ENCODE peak calls at places on chromosomes 16 and 17, in seven cellular contexts. One of them, this sample, is unnamed.

GRCh38 chr16:19700319-19700781 is 17.7 kb downstream of the KNOP1 start:
- DNase-seq in naive thymus-derived CD4-positive, alpha-beta T cell: no peak
- DNase-seq in sigmoid colon: no peak
- DNase-seq in gastrocnemius medialis: no peak
- DNase-seq in tibial artery: no peak
- DNase-seq in skeletal muscle cell: no peak
- DNase-seq in lower lobe of right lung: no peak
- DNase-seq in this sample: no peak

GRCh38 chr17:4934173-4934979 is 2.3 kb downstream of the GP1BA start:
- DNase-seq in sigmoid colon: no peak
- DNase-seq in lower lobe of right lung: no peak
- DNase-seq in tibial artery: no peak
- DNase-seq in gastrocnemius medialis: no peak
- DNase-seq in naive thymus-derived CD4-positive, alpha-beta T cell: no peak
- DNase-seq in skeletal muscle cell: no peak
- DNase-seq in this sample: peak

GRCh38 chr17:38982858-38983746 is 15.9 kb upstream of the FBXO47 start:
- DNase-seq in naive thymus-derived CD4-positive, alpha-beta T cell: no peak
- DNase-seq in sigmoid colon: peak
- DNase-seq in skeletal muscle cell: no peak
- DNase-seq in gastrocnemius medialis: no peak
- DNase-seq in tibial artery: no peak
- DNase-seq in lower lobe of right lung: no peak
- DNase-seq in this sample: peak

GRCh38 chr17:16435951-16436886 is 20.8 kb downstream of the TRPV2 start:
- DNase-seq in sigmoid colon: no peak
- DNase-seq in naive thymus-derived CD4-positive, alpha-beta T cell: no peak
- DNase-seq in gastrocnemius medialis: no peak
- DNase-seq in lower lobe of right lung: no peak
- DNase-seq in skeletal muscle cell: no peak
- DNase-seq in tibial artery: no peak
- DNase-seq in this sample: no peak

GRCh38 chr16:89330177-89330856 is 112.8 kb downstream of the ZNF778 start:
- DNase-seq in gastrocnemius medialis: peak
- DNase-seq in tibial artery: no peak
- DNase-seq in naive thymus-derived CD4-positive, alpha-beta T cell: no peak
- DNase-seq in skeletal muscle cell: no peak
- DNase-seq in sigmoid colon: no peak
- DNase-seq in lower lobe of right lung: peak
- DNase-seq in this sample: peak

GRCh38 chr16:4772351-4772750 is 5.4 kb upstream of the ZNF500 start:
- DNase-seq in sigmoid colon: no peak
- DNase-seq in lower lobe of right lung: no peak
- DNase-seq in tibial artery: no peak
- DNase-seq in skeletal muscle cell: no peak
- DNase-seq in naive thymus-derived CD4-positive, alpha-beta T cell: no peak
- DNase-seq in gastrocnemius medialis: no peak
- DNase-seq in this sample: no peak

GRCh38 chr16:31513126-31513525 is 4.9 kb upstream of the RUSF1 start:
- DNase-seq in naive thymus-derived CD4-positive, alpha-beta T cell: no peak
- DNase-seq in tibial artery: no peak
- DNase-seq in sigmoid colon: no peak
- DNase-seq in lower lobe of right lung: no peak
- DNase-seq in gastrocnemius medialis: no peak
- DNase-seq in skeletal muscle cell: peak
- DNase-seq in this sample: no peak

GRCh38 chr17:55717898-55718735 is 4.5 kb downstream of the TMEM100 start:
- DNase-seq in tibial artery: peak
- DNase-seq in lower lobe of right lung: peak
- DNase-seq in skeletal muscle cell: no peak
- DNase-seq in sigmoid colon: peak
- DNase-seq in gastrocnemius medialis: peak
- DNase-seq in naive thymus-derived CD4-positive, alpha-beta T cell: peak
- DNase-seq in this sample: peak

GRCh38 chr16:81005644-81006471 is 827 bp downstream of the CMC2 start:
- DNase-seq in tibial artery: no peak
- DNase-seq in sigmoid colon: no peak
- DNase-seq in lower lobe of right lung: no peak
- DNase-seq in skeletal muscle cell: no peak
- DNase-seq in gastrocnemius medialis: no peak
- DNase-seq in naive thymus-derived CD4-positive, alpha-beta T cell: no peak
- DNase-seq in this sample: peak

GRCh38 chr17:15404116-15404730 is 62.8 kb upstream of the TEKT3 start:
- DNase-seq in gastrocnemius medialis: no peak
- DNase-seq in lower lobe of right lung: no peak
- DNase-seq in naive thymus-derived CD4-positive, alpha-beta T cell: no peak
- DNase-seq in tibial artery: no peak
- DNase-seq in skeletal muscle cell: peak
- DNase-seq in sigmoid colon: no peak
- DNase-seq in this sample: no peak

GRCh38 chr17:63740464-63741181 is 976 bp downstream of the STRADA start:
- DNase-seq in gastrocnemius medialis: no peak
- DNase-seq in skeletal muscle cell: no peak
- DNase-seq in lower lobe of right lung: no peak
- DNase-seq in tibial artery: no peak
- DNase-seq in sigmoid colon: no peak
- DNase-seq in naive thymus-derived CD4-positive, alpha-beta T cell: no peak
- DNase-seq in this sample: peak

GRCh38 chr16:88447881-88448280 is 5.2 kb upstream of the ZFPM1 start:
- DNase-seq in gastrocnemius medialis: no peak
- DNase-seq in sigmoid colon: no peak
- DNase-seq in tibial artery: no peak
- DNase-seq in lower lobe of right lung: no peak
- DNase-seq in skeletal muscle cell: no peak
- DNase-seq in naive thymus-derived CD4-positive, alpha-beta T cell: no peak
- DNase-seq in this sample: no peak

DNA sequence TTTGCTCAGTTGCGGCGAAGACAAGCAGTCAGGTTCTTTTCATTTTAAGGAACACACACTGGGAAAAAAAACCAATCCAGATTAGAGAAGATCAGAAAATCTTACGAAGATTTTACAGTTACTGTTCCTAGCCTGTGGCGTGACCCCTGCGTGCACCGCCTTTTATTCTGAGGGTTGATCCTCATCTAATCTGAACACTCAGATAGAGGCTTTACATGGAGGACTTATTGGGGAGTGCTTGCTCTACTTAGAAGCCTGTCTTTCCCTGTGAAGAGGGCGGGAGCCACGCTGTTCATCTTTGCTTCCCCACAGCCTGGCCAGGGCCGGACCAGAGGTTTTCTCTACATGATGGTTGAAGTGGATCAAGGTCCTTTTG is 1.4 kb downstream of the TBC1D24 start:
- DNase-seq in tibial artery: no peak
- DNase-seq in naive thymus-derived CD4-positive, alpha-beta T cell: no peak
- DNase-seq in gastrocnemius medialis: no peak
- DNase-seq in skeletal muscle cell: no peak
- DNase-seq in lower lobe of right lung: no peak
- DNase-seq in sigmoid colon: no peak
- DNase-seq in this sample: no peak
- H3K4me3 ChIP-seq in tibial artery: no peak
- H3K4me3 ChIP-seq in naive thymus-derived CD4-positive, alpha-beta T cell: peak
- H3K4me3 ChIP-seq in gastrocnemius medialis: no peak
- H3K4me3 ChIP-seq in skeletal muscle cell: no peak
- H3K4me3 ChIP-seq in lower lobe of right lung: peak
- H3K4me3 ChIP-seq in sigmoid colon: no peak
- H3K4me3 ChIP-seq in this sample: no peak

GRCh38 chr16:57998484-57998883 is 2.0 kb downstream of the ZNF319 start:
- DNase-seq in lower lobe of right lung: peak
- DNase-seq in naive thymus-derived CD4-positive, alpha-beta T cell: peak
- DNase-seq in tibial artery: no peak
- DNase-seq in skeletal muscle cell: no peak
- DNase-seq in gastrocnemius medialis: peak
- DNase-seq in sigmoid colon: no peak
- DNase-seq in this sample: peak
- H3K4me3 ChIP-seq in lower lobe of right lung: peak
- H3K4me3 ChIP-seq in naive thymus-derived CD4-positive, alpha-beta T cell: peak
- H3K4me3 ChIP-seq in tibial artery: no peak
- H3K4me3 ChIP-seq in skeletal muscle cell: no peak
- H3K4me3 ChIP-seq in gastrocnemius medialis: no peak
- H3K4me3 ChIP-seq in sigmoid colon: no peak
- H3K4me3 ChIP-seq in this sample: no peak

DNA sequence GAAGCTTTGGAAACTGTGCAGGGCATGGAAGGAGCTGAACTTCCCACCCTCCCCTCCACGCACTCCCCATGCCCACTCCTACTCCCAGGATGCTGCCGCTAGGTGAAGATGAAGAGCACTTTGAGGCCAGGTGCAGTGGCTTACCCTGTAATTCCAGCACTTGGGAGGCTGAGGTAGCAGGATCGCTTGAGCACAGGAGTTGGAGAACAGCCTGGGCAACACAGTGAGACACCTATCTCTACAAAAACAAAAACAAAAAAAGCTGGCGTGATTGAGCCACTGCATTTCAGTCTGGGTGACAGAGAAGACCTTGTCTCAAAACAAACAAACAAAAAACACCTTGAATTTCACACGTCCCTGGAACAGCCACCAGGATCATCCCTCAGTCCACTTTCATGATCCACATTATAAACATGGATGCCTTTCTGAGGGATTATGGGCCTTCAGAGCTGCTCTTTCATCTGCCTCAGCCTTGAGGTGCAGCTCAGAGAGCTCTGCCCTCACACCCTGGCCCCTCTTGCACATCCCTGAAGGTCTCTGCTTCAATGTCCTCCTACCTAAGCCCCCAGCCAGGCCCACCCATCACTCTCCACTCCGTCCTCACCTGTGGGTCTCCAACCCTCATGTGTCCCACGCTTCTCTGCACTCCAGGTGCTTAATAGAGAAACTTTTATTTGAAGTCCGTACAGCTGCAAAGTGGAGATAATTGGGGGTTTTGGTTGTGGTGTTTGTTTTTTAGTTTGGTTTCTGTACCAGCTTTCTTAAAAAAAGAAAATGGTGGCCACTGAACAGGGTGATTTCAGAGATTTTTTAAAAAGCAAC is 25.8 kb downstream of the PHB1 start:
- DNase-seq in sigmoid colon: no peak
- DNase-seq in naive thymus-derived CD4-positive, alpha-beta T cell: no peak
- DNase-seq in tibial artery: no peak
- DNase-seq in skeletal muscle cell: no peak
- DNase-seq in lower lobe of right lung: no peak
- DNase-seq in gastrocnemius medialis: no peak
- DNase-seq in this sample: no peak
- H3K4me3 ChIP-seq in sigmoid colon: no peak
- H3K4me3 ChIP-seq in naive thymus-derived CD4-positive, alpha-beta T cell: peak
- H3K4me3 ChIP-seq in tibial artery: no peak
- H3K4me3 ChIP-seq in skeletal muscle cell: no peak
- H3K4me3 ChIP-seq in lower lobe of right lung: no peak
- H3K4me3 ChIP-seq in gastrocnemius medialis: no peak
- H3K4me3 ChIP-seq in this sample: no peak

GRCh38 chr16:46973457-46974324 is at the start of gene DNAJA2:
- DNase-seq in skeletal muscle cell: peak
- DNase-seq in gastrocnemius medialis: peak
- DNase-seq in sigmoid colon: peak
- DNase-seq in tibial artery: peak
- DNase-seq in lower lobe of right lung: peak
- DNase-seq in naive thymus-derived CD4-positive, alpha-beta T cell: peak
- DNase-seq in this sample: peak

GRCh38 chr16:46975908-46976470 is 2.5 kb upstream of the DNAJA2 start:
- DNase-seq in naive thymus-derived CD4-positive, alpha-beta T cell: no peak
- DNase-seq in gastrocnemius medialis: no peak
- DNase-seq in tibial artery: no peak
- DNase-seq in sigmoid colon: no peak
- DNase-seq in lower lobe of right lung: no peak
- DNase-seq in skeletal muscle cell: no peak
- DNase-seq in this sample: no peak

GRCh38 chr16:46975165-46975564 is 1.7 kb upstream of the DNAJA2 start:
- DNase-seq in sigmoid colon: no peak
- DNase-seq in skeletal muscle cell: no peak
- DNase-seq in lower lobe of right lung: no peak
- DNase-seq in naive thymus-derived CD4-positive, alpha-beta T cell: no peak
- DNase-seq in gastrocnemius medialis: no peak
- DNase-seq in tibial artery: no peak
- DNase-seq in this sample: no peak

GRCh38 chr16:46972971-46973456 is 460 bp downstream of the DNAJA2 start:
- DNase-seq in naive thymus-derived CD4-positive, alpha-beta T cell: peak
- DNase-seq in sigmoid colon: peak
- DNase-seq in skeletal muscle cell: no peak
- DNase-seq in gastrocnemius medialis: peak
- DNase-seq in lower lobe of right lung: peak
- DNase-seq in tibial artery: peak
- DNase-seq in this sample: peak

GRCh38 chr16:46974352-46974751 is 878 bp upstream of the DNAJA2 start:
- DNase-seq in gastrocnemius medialis: no peak
- DNase-seq in skeletal muscle cell: no peak
- DNase-seq in tibial artery: no peak
- DNase-seq in naive thymus-derived CD4-positive, alpha-beta T cell: no peak
- DNase-seq in lower lobe of right lung: no peak
- DNase-seq in sigmoid colon: no peak
- DNase-seq in this sample: peak
- H3K4me3 ChIP-seq in gastrocnemius medialis: peak
- H3K4me3 ChIP-seq in skeletal muscle cell: peak
- H3K4me3 ChIP-seq in tibial artery: peak
- H3K4me3 ChIP-seq in naive thymus-derived CD4-positive, alpha-beta T cell: peak
- H3K4me3 ChIP-seq in lower lobe of right lung: peak
- H3K4me3 ChIP-seq in sigmoid colon: peak
- H3K4me3 ChIP-seq in this sample: no peak

DNA sequence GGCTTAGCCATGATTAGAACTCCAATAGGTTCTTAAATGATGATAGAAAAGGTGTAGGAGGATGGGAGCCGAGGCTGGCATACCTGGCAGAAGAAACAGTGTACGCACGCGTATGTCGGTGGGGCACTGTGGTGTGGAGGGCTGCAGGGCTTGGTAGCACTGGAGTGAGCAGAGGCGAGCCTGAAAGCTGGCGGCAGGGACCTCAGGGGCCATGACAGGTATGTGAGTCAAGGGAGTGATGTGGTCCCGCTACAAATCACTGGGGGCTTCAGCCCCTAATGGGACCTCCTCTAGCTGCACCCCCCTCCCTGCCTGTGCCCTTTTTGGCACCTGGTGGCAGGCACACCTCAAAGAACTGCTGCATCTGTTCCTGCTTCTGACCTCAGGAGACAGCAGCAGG is 67.3 kb downstream of the RAI1 start:
- DNase-seq in skeletal muscle cell: no peak
- DNase-seq in tibial artery: no peak
- DNase-seq in naive thymus-derived CD4-positive, alpha-beta T cell: no peak
- DNase-seq in sigmoid colon: no peak
- DNase-seq in lower lobe of right lung: no peak
- DNase-seq in gastrocnemius medialis: no peak
- DNase-seq in this sample: no peak
- H3K4me3 ChIP-seq in skeletal muscle cell: no peak
- H3K4me3 ChIP-seq in tibial artery: no peak
- H3K4me3 ChIP-seq in naive thymus-derived CD4-positive, alpha-beta T cell: no peak
- H3K4me3 ChIP-seq in sigmoid colon: no peak
- H3K4me3 ChIP-seq in lower lobe of right lung: no peak
- H3K4me3 ChIP-seq in gastrocnemius medialis: no peak
- H3K4me3 ChIP-seq in this sample: no peak

DNA sequence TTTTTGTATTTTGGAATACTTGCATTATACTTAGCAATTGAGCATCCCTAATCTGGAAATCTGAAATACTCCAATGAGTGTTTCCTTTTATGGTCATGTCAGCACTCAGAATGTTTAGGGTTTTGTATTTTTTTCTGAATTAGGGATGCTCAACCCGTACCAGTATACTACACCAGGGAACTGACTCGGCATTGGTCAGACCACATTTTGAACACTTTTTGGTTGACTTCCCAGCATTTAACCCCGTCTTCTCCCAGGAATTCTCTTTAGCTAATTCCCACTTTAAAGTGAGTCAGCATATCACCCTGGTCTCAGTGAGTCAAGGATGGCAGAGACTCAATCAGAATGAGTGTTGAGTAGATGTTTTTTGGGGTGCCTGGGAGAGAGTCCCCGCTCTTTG is 177.9 kb downstream of the SPECC1 start:
- DNase-seq in sigmoid colon: no peak
- DNase-seq in lower lobe of right lung: no peak
- DNase-seq in tibial artery: no peak
- DNase-seq in gastrocnemius medialis: no peak
- DNase-seq in naive thymus-derived CD4-positive, alpha-beta T cell: no peak
- DNase-seq in skeletal muscle cell: no peak
- DNase-seq in this sample: no peak
- H3K4me3 ChIP-seq in sigmoid colon: no peak
- H3K4me3 ChIP-seq in lower lobe of right lung: no peak
- H3K4me3 ChIP-seq in tibial artery: no peak
- H3K4me3 ChIP-seq in gastrocnemius medialis: no peak
- H3K4me3 ChIP-seq in naive thymus-derived CD4-positive, alpha-beta T cell: no peak
- H3K4me3 ChIP-seq in skeletal muscle cell: no peak
- H3K4me3 ChIP-seq in this sample: no peak